ENCODE peak calls at places on chromosomes 3 and 15, in five cellular contexts. X is transverse colon, F is fibroblast of pulmonary artery, T is epithelial cell of esophagus, R is dorsolateral prefrontal cortex. G is an unnamed sample.

GRCh38 chr3:186316666-186317260 is 45.3 kb downstream of the DGKG start:
- DNase-seq in R (no peak), X (no peak), T (no peak), F (no peak), G (no peak)

GRCh38 chr3:31253782-31254181 is 278.9 kb upstream of the STT3B start:
- DNase-seq in T (peak), F (no peak), X (no peak), R (no peak), G (no peak)

GRCh38 chr15:24678485-24678884 is 2.9 kb downstream of the NPAP1 start:
- DNase-seq in T (peak), R (no peak), F (no peak), X (no peak), G (no peak)

GRCh38 chr3:42562047-42562907 is 19.5 kb downstream of the SEC22C start:
- DNase-seq in F (no peak), X (no peak), R (no peak), T (no peak), G (no peak)

GRCh38 chr15:85754993-85755392 is 39.7 kb downstream of the KLHL25 start:
- DNase-seq in X (no peak), F (no peak), R (no peak), T (no peak), G (no peak)

GRCh38 chr3:55489804-55490132 is 2.7 kb upstream of the WNT5A start:
- DNase-seq in F (no peak), T (no peak), R (no peak), X (peak), G (peak)

GRCh38 chr3:30681276-30682211 is 75.1 kb downstream of the TGFBR2 start:
- DNase-seq in X (no peak), T (peak), R (no peak), F (peak), G (peak)

GRCh38 chr15:85335193-85335939 is 45.0 kb upstream of the AKAP13 start:
- DNase-seq in T (no peak), R (no peak), X (peak), F (no peak), G (no peak)

GRCh38 chr3:137761563-137762503 is 2.3 kb upstream of the SOX14 start:
- DNase-seq in X (no peak), T (no peak), F (no peak), R (no peak), G (no peak)

GRCh38 chr15:78203346-78204225 is 30.8 kb downstream of the ACSBG1 start:
- DNase-seq in F (no peak), T (no peak), R (peak), X (no peak), G (no peak)

GRCh38 chr15:91055548-91056331 is 33.3 kb upstream of the VPS33B start:
- DNase-seq in F (peak), T (peak), X (peak), R (peak), G (peak)

GRCh38 chr3:105944281-105944680 is 75.5 kb upstream of the CBLB start:
- DNase-seq in R (no peak), F (peak), X (no peak), T (peak), G (no peak)

GRCh38 chr3:170811515-170811914 is 58.5 kb downstream of the RPL22L1 start:
- DNase-seq in R (no peak), X (no peak), F (peak), T (peak), G (no peak)

GRCh38 chr3:76369170-76369569 is 583.8 kb upstream of the ZNF717 start:
- DNase-seq in T (peak), F (peak), R (no peak), X (no peak), G (no peak)

DNA sequence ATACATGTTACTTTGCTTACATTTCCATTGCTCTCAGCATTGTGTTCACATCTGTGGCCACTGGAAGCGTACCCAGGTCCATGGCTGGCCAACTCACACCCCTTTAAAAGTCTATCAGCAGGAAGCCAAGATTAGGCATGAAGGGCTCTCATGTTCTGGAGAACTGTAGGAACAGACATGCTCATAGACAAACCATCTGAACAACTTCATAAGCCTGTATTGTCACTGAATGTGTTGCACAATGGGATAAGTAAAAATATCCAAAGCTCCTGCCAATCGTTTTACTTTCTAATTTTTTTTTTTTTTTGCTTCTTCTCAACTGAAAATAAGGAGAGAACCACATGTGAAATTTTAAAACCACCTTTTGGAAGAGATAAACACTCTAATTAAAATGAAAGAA is 6.4 kb downstream of the RPLP1 start:
- DNase-seq in X (no peak), T (no peak), F (no peak), R (no peak), G (no peak)
- H3K4me3 ChIP-seq in X (no peak), T (no peak), F (no peak), R (no peak), G (no peak)

DNA sequence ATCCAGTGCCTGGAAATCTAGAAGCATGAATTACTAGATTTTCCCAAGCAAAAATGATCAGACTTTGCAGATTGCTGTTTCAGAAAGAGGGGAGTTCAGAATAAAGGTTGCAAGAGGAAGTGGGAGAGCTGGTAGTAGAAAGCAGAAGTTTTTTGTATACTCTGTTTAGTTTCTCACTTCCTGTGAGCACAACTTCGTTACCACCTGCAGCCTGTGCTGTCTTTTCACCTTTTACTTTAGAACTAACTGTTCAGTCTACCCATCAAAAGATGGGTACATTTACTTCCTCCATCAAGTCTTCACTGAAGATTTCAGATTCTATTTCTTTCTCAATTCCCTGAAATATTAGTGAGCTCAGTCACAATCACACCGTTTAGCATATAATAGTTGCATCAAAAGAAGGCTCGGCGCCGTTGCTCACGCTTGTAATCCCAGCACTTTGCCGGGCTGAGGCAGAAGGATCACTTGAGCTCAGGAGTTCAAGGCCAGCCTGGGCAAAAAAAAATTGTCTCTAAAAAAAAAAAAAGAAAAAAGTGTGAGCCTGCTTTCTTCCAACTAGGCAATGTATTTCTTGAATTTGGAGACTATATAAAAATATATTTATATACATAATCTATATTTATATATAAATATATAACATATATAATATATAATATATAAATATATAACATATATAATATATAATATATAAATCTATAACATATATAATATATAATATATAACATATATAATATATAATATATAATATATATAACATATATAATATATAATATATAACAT is 1.8 kb upstream of the CEP97 start:
- DNase-seq in T (no peak), R (no peak), F (no peak), X (no peak), G (no peak)
- H3K4me3 ChIP-seq in T (no peak), R (no peak), F (no peak), X (no peak), G (no peak)

GRCh38 chr3:52684184-52684583 is 1.5 kb downstream of the PBRM1 start:
- DNase-seq in R (no peak), T (no peak), X (no peak), F (no peak), G (no peak)
- H3K4me3 ChIP-seq in R (peak), T (no peak), X (no peak), F (peak), G (no peak)

DNA sequence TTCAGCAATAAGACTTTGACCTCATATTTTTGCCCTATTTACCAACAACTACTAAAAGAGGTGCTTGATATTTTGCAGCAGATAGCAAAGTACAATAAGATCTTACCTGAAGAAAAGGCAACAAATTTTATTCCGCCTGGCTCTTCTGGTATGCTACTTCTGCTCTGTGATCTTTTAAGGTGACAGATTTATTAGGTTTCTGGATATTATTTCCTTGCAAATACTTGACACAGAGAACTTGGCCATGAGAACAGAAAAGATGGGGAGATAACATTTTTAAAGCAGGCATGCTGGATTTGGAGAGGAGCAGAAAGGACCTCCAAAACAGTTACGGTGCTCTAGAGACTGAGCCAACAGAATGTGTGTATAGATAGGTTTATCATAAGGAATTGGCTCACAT is 86.7 kb upstream of the RNF7 start:
- DNase-seq in X (no peak), R (no peak), F (no peak), T (no peak), G (no peak)
- H3K4me3 ChIP-seq in X (no peak), R (no peak), F (no peak), T (no peak), G (no peak)

DNA sequence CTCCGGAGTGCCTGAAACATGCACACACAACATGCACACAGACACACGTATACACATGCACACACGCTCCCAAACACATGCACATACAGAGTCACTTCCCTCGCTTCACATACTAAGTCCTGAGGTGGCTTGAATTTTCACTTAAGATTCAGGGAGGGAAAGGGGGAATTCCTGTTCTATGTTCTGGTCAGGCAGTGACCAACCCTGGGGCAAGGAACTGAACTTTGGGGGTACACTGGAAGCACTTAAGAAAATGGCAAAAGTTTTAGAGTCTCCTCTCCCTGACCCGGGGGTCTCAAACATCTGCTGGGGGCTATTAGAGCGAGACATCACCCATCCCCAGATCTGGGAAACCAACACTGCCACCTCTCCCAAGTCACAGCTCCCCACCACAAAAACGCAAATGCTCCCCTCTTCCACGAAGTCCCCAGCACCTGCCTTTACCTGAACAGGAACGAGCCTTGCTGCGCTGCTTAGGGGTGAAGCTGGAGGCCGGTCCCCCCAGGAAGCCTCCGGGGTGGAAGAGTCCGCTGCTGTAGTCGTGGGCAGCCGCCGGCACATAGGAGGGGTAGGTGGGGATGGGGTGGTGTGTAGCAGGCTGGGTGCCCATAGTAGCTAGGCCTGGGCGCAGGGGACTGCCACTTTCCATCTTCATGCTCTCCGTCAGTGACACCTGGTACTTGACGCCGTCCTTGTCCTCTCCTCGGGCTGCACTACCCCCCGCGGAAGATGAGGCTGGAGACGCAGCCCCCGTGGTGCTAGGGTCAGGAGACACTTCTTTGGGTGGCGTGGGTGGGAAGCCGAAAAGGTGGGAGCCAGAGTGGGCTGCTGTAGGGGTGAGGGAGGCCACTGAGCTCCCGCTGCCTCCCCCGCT is 7.5 kb downstream of the GATA2 start:
- DNase-seq in X (no peak), T (no peak), R (no peak), F (no peak), G (no peak)
- H3K4me3 ChIP-seq in X (no peak), T (no peak), R (no peak), F (peak), G (peak)

GRCh38 chr3:10432931-10433330 is 72.5 kb downstream of the ATP2B2 start:
- DNase-seq in X (no peak), T (no peak), R (no peak), F (no peak), G (no peak)

GRCh38 chr3:10434938-10435336 is 70.4 kb downstream of the ATP2B2 start:
- DNase-seq in X (no peak), T (no peak), R (no peak), F (no peak), G (no peak)

GRCh38 chr3:10434144-10434937 is 71.0 kb downstream of the ATP2B2 start:
- DNase-seq in T (no peak), X (no peak), R (no peak), F (no peak), G (no peak)

GRCh38 chr3:10430805-10431204 is 74.6 kb downstream of the ATP2B2 start:
- DNase-seq in T (no peak), F (no peak), R (no peak), X (no peak), G (no peak)

GRCh38 chr3:10432156-10432845 is 73.1 kb downstream of the ATP2B2 start:
- DNase-seq in F (no peak), T (peak), R (no peak), X (no peak), G (no peak)
- H3K4me3 ChIP-seq in F (no peak), T (no peak), R (no peak), X (no peak), G (no peak)

GRCh38 chr3:191300422-191300821 is 28.8 kb upstream of the CCDC50 start:
- DNase-seq in R (no peak), T (no peak), X (no peak), F (no peak), G (no peak)
- H3K4me3 ChIP-seq in R (no peak), T (no peak), X (no peak), F (no peak), G (no peak)

GRCh38 chr3:69405067-69405466 is 19.2 kb upstream of the FRMD4B start:
- DNase-seq in R (no peak), T (no peak), X (no peak), F (no peak), G (no peak)
- H3K4me3 ChIP-seq in R (no peak), T (no peak), X (no peak), F (no peak), G (no peak)

DNA sequence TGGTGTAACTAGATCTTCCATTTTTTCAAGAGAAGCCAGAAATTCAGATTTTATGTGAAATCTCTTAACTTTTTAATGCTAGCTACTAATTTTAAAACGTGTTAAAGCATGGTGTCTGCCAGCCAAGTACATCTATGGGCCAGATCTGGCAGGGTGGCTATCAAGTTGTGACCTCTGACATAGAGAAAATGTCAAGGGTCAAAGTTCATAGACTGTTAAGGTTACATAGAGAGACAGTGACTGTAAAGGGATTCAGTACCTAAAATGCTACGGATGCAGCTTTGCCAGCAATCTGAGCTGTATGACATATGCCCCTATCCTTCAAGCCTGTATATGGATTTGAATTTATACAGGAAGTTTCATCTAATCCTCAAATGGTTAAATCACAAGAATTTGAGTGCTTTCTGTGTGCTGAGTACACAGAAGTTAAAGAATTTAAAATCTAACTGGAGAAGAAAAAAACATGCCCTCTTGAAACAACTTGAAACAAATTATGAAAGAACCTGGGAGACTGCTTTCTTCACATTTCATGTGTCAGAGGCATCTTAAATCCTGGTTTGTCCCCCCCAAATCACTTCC is 989 bp upstream of the ARHGAP31 start:
- DNase-seq in T (no peak), X (no peak), F (no peak), R (no peak), G (no peak)
- H3K4me3 ChIP-seq in T (no peak), X (peak), F (peak), R (peak), G (peak)